ENCODE peak calls at places on chromosome 15, in nine cellular contexts. P is left lung, C is stomach, V is spleen, O is RWPE2, J is heart right ventricle, I is right atrium auricular region, Q is foreskin keratinocyte, U is HAP-1. K is an unnamed sample.
A peak's percentile ranks its signal among the peaks of the same experiment; 100 is the strongest.

GRCh38 chr15:74543583-74543982 is 2.6 kb downstream of the ARID3B start:
- DNase-seq in O (no peak), I (no peak), C (no peak), Q (no peak), V (no peak), U (peak; percentile 63), J (no peak), P (no peak), K (peak; percentile 18)

GRCh38 chr15:92082217-92082843 is 228.8 kb downstream of the SLCO3A1 start:
- DNase-seq in U (peak; percentile 74), V (no peak), O (no peak), Q (no peak), I (no peak), J (peak; percentile 81), P (no peak), C (peak; percentile 54), K (peak; percentile 23)

GRCh38 chr15:92413511-92413910 is 19.8 kb downstream of the ST8SIA2 start:
- DNase-seq in O (no peak), I (no peak), J (no peak), U (peak; percentile 81), V (no peak), Q (no peak), P (no peak), C (no peak), K (no peak)

GRCh38 chr15:100712226-100712625 is 109.8 kb downstream of the ASB7 start:
- DNase-seq in O (peak; percentile 72), C (no peak), P (no peak), V (peak; percentile 46), J (peak; percentile 48), I (peak; percentile 75), Q (no peak), U (no peak), K (no peak)

GRCh38 chr15:97708252-97708651 is 252.3 kb upstream of the ARRDC4 start:
- DNase-seq in J (no peak), O (no peak), Q (no peak), C (no peak), V (no peak), U (no peak), P (no peak), I (no peak), K (no peak)

GRCh38 chr15:73081321-73081958 is 29.2 kb downstream of the NEO1 start:
- DNase-seq in P (no peak), Q (no peak), I (no peak), J (peak; percentile 50), V (no peak), C (no peak), U (peak; percentile 87), O (no peak), K (no peak)

GRCh38 chr15:64247906-64248541 is 85.2 kb upstream of the PPIB start:
- DNase-seq in C (no peak), O (no peak), V (no peak), I (no peak), U (peak; percentile 90), Q (peak; percentile 82), J (no peak), P (no peak), K (peak; percentile 2)

GRCh38 chr15:88043396-88043795 is 213.1 kb downstream of the NTRK3 start:
- DNase-seq in P (no peak), J (no peak), V (no peak), U (no peak), I (no peak), O (no peak), Q (no peak), C (no peak), K (no peak)

GRCh38 chr15:41151451-41152005 is 35.4 kb upstream of the INO80 start:
- DNase-seq in J (no peak), O (no peak), Q (no peak), V (no peak), I (no peak), P (peak; percentile 66), U (no peak), C (no peak), K (no peak)

GRCh38 chr15:44092221-44092620 is 102.8 kb downstream of the FRMD5 start:
- DNase-seq in J (no peak), I (no peak), O (no peak), Q (peak; percentile 44), U (no peak), P (no peak), V (no peak), C (no peak), K (no peak)

GRCh38 chr15:51706931-51707608 is 25.8 kb downstream of the SCG3 start:
- DNase-seq in V (no peak), J (no peak), Q (no peak), P (no peak), U (no peak), C (no peak), O (no peak), I (no peak), K (no peak)

GRCh38 chr15:88031461-88031860 is 225.1 kb downstream of the NTRK3 start:
- DNase-seq in U (no peak), O (no peak), V (no peak), P (no peak), C (no peak), J (no peak), Q (no peak), I (no peak), K (no peak)

GRCh38 chr15:69524850-69525249 is 72.2 kb downstream of the RPLP1 start:
- DNase-seq in I (no peak), Q (no peak), C (no peak), V (no peak), J (no peak), U (no peak), O (peak; percentile 19), P (no peak), K (no peak)
- H3K27me3 ChIP-seq in I (no peaks in the 10 kb centered on the region), Q (peaks cover 44% of the 10 kb centered on the region), C (no peaks in the 10 kb centered on the region), V (no peaks in the 10 kb centered on the region), J (no peaks in the 10 kb centered on the region), U (no peaks in the 10 kb centered on the region), O (no peaks in the 10 kb centered on the region), P (no peaks in the 10 kb centered on the region), K (no peaks in the 10 kb centered on the region)

DNA sequence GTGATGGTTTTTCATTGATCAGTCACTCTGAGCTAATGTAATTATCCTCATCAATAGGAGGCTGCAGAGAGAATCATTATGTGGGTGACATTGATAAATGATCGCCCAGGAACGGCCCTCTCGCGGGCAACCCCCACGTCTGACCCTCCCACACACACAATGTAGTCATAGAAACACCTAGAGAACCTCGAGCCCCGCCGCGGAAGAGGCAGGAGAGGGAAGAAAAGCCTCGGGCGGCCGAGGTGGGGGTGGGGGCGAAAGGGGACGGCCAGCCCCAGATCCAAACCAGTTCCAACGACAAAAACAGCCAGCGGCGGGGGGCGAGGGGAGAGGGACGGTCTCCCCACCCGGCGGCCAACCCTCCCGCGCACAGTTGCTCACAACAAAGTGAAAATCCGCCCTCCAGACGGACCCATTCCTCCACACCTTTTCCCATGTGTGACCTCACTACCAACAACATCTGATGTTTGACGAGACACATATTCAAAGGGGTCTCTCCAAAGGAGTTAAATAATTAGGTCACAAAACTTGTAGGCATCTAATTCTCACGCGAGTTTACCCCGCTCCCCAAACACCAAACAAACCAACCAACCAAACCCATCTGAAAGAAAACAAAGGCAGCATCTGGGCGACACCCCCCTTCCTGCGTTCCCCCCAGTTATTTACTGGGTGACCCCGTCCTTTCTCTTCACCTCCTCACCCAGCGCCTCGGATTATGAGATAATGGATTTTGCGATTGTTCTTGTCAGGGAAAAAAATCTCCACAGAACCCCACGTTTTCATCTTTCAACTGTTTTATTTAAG is 212.9 kb downstream of the MEIS2 start:
- DNase-seq in Q (no peak), O (no peak), I (no peak), P (peak; percentile 77), J (no peak), U (peak; percentile 40), V (no peak), C (no peak), K (no peak)
- H3K27me3 ChIP-seq in Q (peaks cover 70% of the 10 kb centered on the region), O (peaks cover 89% of the 10 kb centered on the region), I (peaks cover 19% of the 10 kb centered on the region), P (peaks cover 59% of the 10 kb centered on the region), J (peaks cover 66% of the 10 kb centered on the region), U (peaks cover 2% of the 10 kb centered on the region), V (peaks cover 73% of the 10 kb centered on the region), C (peaks cover 70% of the 10 kb centered on the region), K (peaks cover 30% of the 10 kb centered on the region)

DNA sequence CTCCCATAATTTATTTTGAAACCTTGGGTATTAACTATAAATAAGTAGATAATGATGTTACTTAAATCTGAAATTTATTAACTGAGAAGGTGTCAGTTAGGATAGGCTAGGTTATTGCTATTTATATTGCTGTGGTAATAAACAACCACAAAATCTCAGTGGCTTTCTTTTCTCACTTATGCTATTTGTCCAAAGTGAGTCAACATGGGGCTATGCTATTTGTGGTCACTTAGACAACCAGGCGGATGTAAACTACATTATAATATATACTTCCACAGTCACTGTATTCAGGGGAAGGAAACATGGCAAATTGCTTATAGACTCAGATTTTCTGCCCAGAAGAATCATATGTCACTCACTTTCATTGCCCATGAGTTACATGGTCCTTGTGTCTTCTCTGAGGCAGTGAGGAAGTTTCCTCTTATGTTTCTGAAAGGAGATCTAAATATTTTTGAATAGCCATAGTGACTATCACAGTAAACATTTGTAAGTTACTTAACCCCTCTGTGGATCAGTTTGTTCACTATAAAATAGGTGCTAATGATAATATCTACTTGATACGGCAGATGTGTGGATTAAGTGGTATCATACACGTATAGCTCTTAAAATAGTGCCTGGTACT is 19.8 kb downstream of the HMG20A start:
- DNase-seq in P (no peak), I (no peak), U (no peak), Q (no peak), O (no peak), J (no peak), V (no peak), C (no peak), K (no peak)
- H3K27me3 ChIP-seq in P (no peaks in the 10 kb centered on the region), I (no peaks in the 10 kb centered on the region), U (no peaks in the 10 kb centered on the region), Q (no peaks in the 10 kb centered on the region), O (no peaks in the 10 kb centered on the region), J (no peaks in the 10 kb centered on the region), V (no peaks in the 10 kb centered on the region), C (no peaks in the 10 kb centered on the region), K (no peaks in the 10 kb centered on the region)

GRCh38 chr15:89459271-89460038 is 36.9 kb downstream of the RHCG start:
- DNase-seq in J (no peak), O (no peak), P (no peak), C (no peak), U (no peak), Q (no peak), I (no peak), V (no peak), K (no peak)

GRCh38 chr15:89462198-89462912 is 34.0 kb downstream of the RHCG start:
- DNase-seq in I (no peak), O (no peak), P (no peak), V (no peak), U (no peak), C (no peak), Q (no peak), J (no peak), K (no peak)

GRCh38 chr15:89461386-89461785 is 35.0 kb downstream of the RHCG start:
- DNase-seq in C (no peak), J (no peak), Q (no peak), O (no peak), P (no peak), I (no peak), V (no peak), U (no peak), K (no peak)

GRCh38 chr15:89460048-89460447 is 36.3 kb downstream of the RHCG start:
- DNase-seq in Q (no peak), J (no peak), I (no peak), P (no peak), C (no peak), U (no peak), O (no peak), V (no peak), K (no peak)

DNA sequence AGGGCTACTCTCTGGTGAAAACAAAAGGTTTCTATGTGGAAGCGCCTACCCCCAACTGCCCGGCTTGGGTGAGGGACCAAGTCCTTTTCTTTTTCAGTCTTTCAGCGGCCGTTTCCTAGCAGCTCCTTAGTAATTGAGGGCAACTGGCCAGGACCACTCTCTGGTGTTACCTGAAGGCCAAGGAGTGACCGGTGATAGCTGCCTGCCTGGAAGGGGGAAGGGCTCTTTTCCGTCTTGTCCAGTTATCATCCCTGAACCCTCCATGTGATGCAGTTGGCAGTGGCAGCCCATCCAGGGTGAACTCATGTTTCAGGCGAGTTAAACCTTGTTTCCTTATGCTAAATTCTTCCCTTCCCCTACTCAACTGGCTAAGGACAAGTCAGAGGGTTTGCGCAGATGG is 33.3 kb downstream of the RHCG start:
- DNase-seq in J (no peak), U (no peak), O (no peak), Q (no peak), P (no peak), I (no peak), V (no peak), C (no peak), K (no peak)
- H3K27me3 ChIP-seq in J (peaks cover 29% of the 10 kb centered on the region), U (no peaks in the 10 kb centered on the region), O (no peaks in the 10 kb centered on the region), Q (peaks cover 4% of the 10 kb centered on the region), P (no peaks in the 10 kb centered on the region), I (no peaks in the 10 kb centered on the region), V (no peaks in the 10 kb centered on the region), C (peaks cover 25% of the 10 kb centered on the region), K (peaks cover 12% of the 10 kb centered on the region)